ENCODE peak calls at places on chromosome 1, in seven cellular contexts. W is PC-9, M is cardiac septum, Q is T1000, X is adrenal gland, U is HT1080, A is EL. H is an unnamed sample.

GRCh38 chr1:11787804-11788436 is 17.8 kb downstream of the MTHFR start:
- DNase-seq in X (no peak), M (no peak), Q (no peak), U (no peak), A (no peak), W (no peak), H (no peak)

GRCh38 chr1:208170252-208170651 is 73.9 kb downstream of the PLXNA2 start:
- DNase-seq in Q (no peak), M (peak; percentile 82), U (no peak), X (no peak), W (no peak), A (no peak), H (no peak)

GRCh38 chr1:2197732-2198165 is 3.2 kb upstream of the FAAP20 start:
- DNase-seq in M (no peak), U (no peak), X (no peak), Q (no peak), W (no peak), A (no peak), H (no peak)

GRCh38 chr1:193213998-193214397 is 27.6 kb upstream of the B3GALT2 start:
- DNase-seq in Q (no peak), W (no peak), U (no peak), M (no peak), X (no peak), A (no peak), H (no peak)

GRCh38 chr1:81304187-81304586 is 496.5 kb upstream of the ADGRL2 start:
- DNase-seq in X (no peak), Q (no peak), A (peak; percentile 73), U (peak; percentile 75), W (no peak), M (no peak), H (no peak)

GRCh38 chr1:232212248-232212647 is 417.7 kb downstream of the SIPA1L2 start:
- DNase-seq in Q (no peak), U (no peak), M (no peak), A (no peak), X (no peak), W (no peak), H (no peak)

GRCh38 chr1:240946926-240947325 is 335.0 kb upstream of the GREM2 start:
- DNase-seq in U (peak; percentile 26), W (no peak), A (peak; percentile 59), M (no peak), X (peak; percentile 52), Q (no peak), H (no peak)

GRCh38 chr1:234550341-234551031 is 59.5 kb downstream of the IRF2BP2 start:
- DNase-seq in W (no peak), M (no peak), Q (no peak), X (no peak), A (no peak), U (no peak), H (peak; percentile 62)

GRCh38 chr1:68136187-68136586 is 85.8 kb upstream of the DIRAS3 start:
- DNase-seq in U (peak; percentile 32), W (no peak), A (peak; percentile 36), X (no peak), Q (peak; percentile 6), M (no peak), H (no peak)

GRCh38 chr1:76546354-76546933 is 320.8 kb upstream of the ST6GALNAC5 start:
- DNase-seq in U (no peak), Q (no peak), X (no peak), A (no peak), M (no peak), W (no peak), H (no peak)

GRCh38 chr1:61098333-61098732 is 16.0 kb downstream of the NFIA start:
- DNase-seq in M (no peak), W (no peak), Q (no peak), U (no peak), X (no peak), A (no peak), H (no peak)

GRCh38 chr1:177615251-177615650 is 354.6 kb downstream of the SEC16B start:
- DNase-seq in A (no peak), X (no peak), U (no peak), M (no peak), W (peak; percentile 56), Q (no peak), H (no peak)

GRCh38 chr1:74733616-74734484 is 898 bp downstream of the TYW3 start:
- DNase-seq in X (peak; percentile 38), M (no peak), Q (no peak), U (peak; percentile 69), A (peak; percentile 71), W (peak; percentile 79), H (no peak)

GRCh38 chr1:20884513-20884912 is 97.4 kb upstream of the HP1BP3 start:
- DNase-seq in Q (no peak), U (no peak), A (no peak), M (no peak), W (no peak), X (no peak), H (no peak)

GRCh38 chr1:32958827-32959226 is 5.8 kb downstream of the RNF19B start:
- DNase-seq in X (no peak), Q (no peak), U (no peak), W (no peak), M (no peak), A (no peak), H (no peak)